ENCODE peak calls at places on chromosomes 7 and 10, in nine cellular contexts. One of them, this sample, is unnamed.

GRCh38 chr7:147756290-147756689 is 834.3 kb upstream of the C7orf33 start:
- DNase-seq in psoas muscle: no peak
- DNase-seq in ovary: no peak
- DNase-seq in SJSA1: no peak
- DNase-seq in SK-N-MC: no peak
- DNase-seq in CD8-positive, alpha-beta T cell: no peak
- DNase-seq in thyroid gland: no peak
- DNase-seq in CD4-positive, CD25-positive, alpha-beta regulatory T cell: no peak
- DNase-seq in heart left ventricle: no peak
- DNase-seq in this sample: no peak

GRCh38 chr10:104061196-104061595 is 24.5 kb downstream of the COL17A1 start:
- DNase-seq in psoas muscle: no peak
- DNase-seq in ovary: no peak
- DNase-seq in SJSA1: no peak
- DNase-seq in SK-N-MC: no peak
- DNase-seq in CD8-positive, alpha-beta T cell: no peak
- DNase-seq in thyroid gland: no peak
- DNase-seq in CD4-positive, CD25-positive, alpha-beta regulatory T cell: no peak
- DNase-seq in heart left ventricle: no peak
- DNase-seq in this sample: no peak

GRCh38 chr7:74256446-74257408 is 2.5 kb upstream of the RFC2 start:
- DNase-seq in psoas muscle: no peak
- DNase-seq in ovary: no peak
- DNase-seq in SJSA1: peak
- DNase-seq in SK-N-MC: no peak
- DNase-seq in CD8-positive, alpha-beta T cell: no peak
- DNase-seq in thyroid gland: no peak
- DNase-seq in CD4-positive, CD25-positive, alpha-beta regulatory T cell: no peak
- DNase-seq in heart left ventricle: peak
- DNase-seq in this sample: no peak

GRCh38 chr10:86936661-86937501 is 20.5 kb downstream of the MMRN2 start:
- DNase-seq in psoas muscle: no peak
- DNase-seq in ovary: no peak
- DNase-seq in SJSA1: peak
- DNase-seq in SK-N-MC: no peak
- DNase-seq in CD8-positive, alpha-beta T cell: no peak
- DNase-seq in thyroid gland: no peak
- DNase-seq in CD4-positive, CD25-positive, alpha-beta regulatory T cell: no peak
- DNase-seq in heart left ventricle: no peak
- DNase-seq in this sample: no peak

GRCh38 chr10:17562572-17562971 is 54.6 kb downstream of the HACD1 start:
- DNase-seq in psoas muscle: no peak
- DNase-seq in ovary: no peak
- DNase-seq in SJSA1: no peak
- DNase-seq in SK-N-MC: no peak
- DNase-seq in CD8-positive, alpha-beta T cell: no peak
- DNase-seq in thyroid gland: no peak
- DNase-seq in CD4-positive, CD25-positive, alpha-beta regulatory T cell: no peak
- DNase-seq in heart left ventricle: no peak
- DNase-seq in this sample: no peak

GRCh38 chr10:68406111-68406814 is 814 bp downstream of the RUFY2 start:
- DNase-seq in psoas muscle: peak
- DNase-seq in ovary: no peak
- DNase-seq in SJSA1: peak
- DNase-seq in SK-N-MC: no peak
- DNase-seq in CD8-positive, alpha-beta T cell: no peak
- DNase-seq in thyroid gland: peak
- DNase-seq in CD4-positive, CD25-positive, alpha-beta regulatory T cell: peak
- DNase-seq in heart left ventricle: peak
- DNase-seq in this sample: peak

GRCh38 chr10:66629976-66630375 is 295.9 kb upstream of the LRRTM3 start:
- DNase-seq in psoas muscle: no peak
- DNase-seq in ovary: no peak
- DNase-seq in SJSA1: no peak
- DNase-seq in SK-N-MC: no peak
- DNase-seq in CD8-positive, alpha-beta T cell: no peak
- DNase-seq in thyroid gland: no peak
- DNase-seq in CD4-positive, CD25-positive, alpha-beta regulatory T cell: no peak
- DNase-seq in heart left ventricle: no peak
- DNase-seq in this sample: no peak

GRCh38 chr10:66025186-66025585 is 900.6 kb upstream of the LRRTM3 start:
- DNase-seq in psoas muscle: no peak
- DNase-seq in ovary: no peak
- DNase-seq in SJSA1: no peak
- DNase-seq in SK-N-MC: no peak
- DNase-seq in CD8-positive, alpha-beta T cell: no peak
- DNase-seq in thyroid gland: no peak
- DNase-seq in CD4-positive, CD25-positive, alpha-beta regulatory T cell: no peak
- DNase-seq in heart left ventricle: no peak
- DNase-seq in this sample: no peak

GRCh38 chr7:106736508-106737201 is 75.7 kb upstream of the CCDC71L start:
- DNase-seq in psoas muscle: no peak
- DNase-seq in ovary: no peak
- DNase-seq in SJSA1: peak
- DNase-seq in SK-N-MC: no peak
- DNase-seq in CD8-positive, alpha-beta T cell: no peak
- DNase-seq in thyroid gland: peak
- DNase-seq in CD4-positive, CD25-positive, alpha-beta regulatory T cell: peak
- DNase-seq in heart left ventricle: no peak
- DNase-seq in this sample: peak

GRCh38 chr7:157757776-157758467 is 421.1 kb downstream of the DNAJB6 start:
- DNase-seq in psoas muscle: no peak
- DNase-seq in ovary: no peak
- DNase-seq in SJSA1: no peak
- DNase-seq in SK-N-MC: no peak
- DNase-seq in CD8-positive, alpha-beta T cell: no peak
- DNase-seq in thyroid gland: no peak
- DNase-seq in CD4-positive, CD25-positive, alpha-beta regulatory T cell: no peak
- DNase-seq in heart left ventricle: no peak
- DNase-seq in this sample: no peak

GRCh38 chr7:47310020-47310419 is 271.9 kb downstream of the TNS3 start:
- DNase-seq in psoas muscle: no peak
- DNase-seq in ovary: no peak
- DNase-seq in SJSA1: no peak
- DNase-seq in SK-N-MC: no peak
- DNase-seq in CD8-positive, alpha-beta T cell: no peak
- DNase-seq in thyroid gland: peak
- DNase-seq in CD4-positive, CD25-positive, alpha-beta regulatory T cell: no peak
- DNase-seq in heart left ventricle: no peak
- DNase-seq in this sample: no peak

GRCh38 chr7:48298779-48299178 is 127.5 kb downstream of the ABCA13 start:
- DNase-seq in psoas muscle: no peak
- DNase-seq in ovary: no peak
- DNase-seq in SJSA1: peak
- DNase-seq in SK-N-MC: no peak
- DNase-seq in CD8-positive, alpha-beta T cell: no peak
- DNase-seq in thyroid gland: no peak
- DNase-seq in CD4-positive, CD25-positive, alpha-beta regulatory T cell: peak
- DNase-seq in heart left ventricle: no peak
- DNase-seq in this sample: no peak

GRCh38 chr7:74481458-74482324 is 28.0 kb downstream of the GTF2IRD1 start:
- DNase-seq in psoas muscle: no peak
- DNase-seq in ovary: no peak
- DNase-seq in SJSA1: no peak
- DNase-seq in SK-N-MC: no peak
- DNase-seq in CD8-positive, alpha-beta T cell: no peak
- DNase-seq in thyroid gland: no peak
- DNase-seq in CD4-positive, CD25-positive, alpha-beta regulatory T cell: no peak
- DNase-seq in heart left ventricle: no peak
- DNase-seq in this sample: no peak

GRCh38 chr7:143381427-143382125 is 431 bp downstream of the ZYX start:
- DNase-seq in psoas muscle: peak
- DNase-seq in ovary: peak
- DNase-seq in SJSA1: peak
- DNase-seq in SK-N-MC: no peak
- DNase-seq in CD8-positive, alpha-beta T cell: no peak
- DNase-seq in thyroid gland: peak
- DNase-seq in CD4-positive, CD25-positive, alpha-beta regulatory T cell: peak
- DNase-seq in heart left ventricle: peak
- DNase-seq in this sample: peak

GRCh38 chr7:111292026-111292430 is 201.1 kb downstream of the LRRN3 start:
- DNase-seq in psoas muscle: no peak
- DNase-seq in ovary: no peak
- DNase-seq in SJSA1: no peak
- DNase-seq in SK-N-MC: no peak
- DNase-seq in CD8-positive, alpha-beta T cell: no peak
- DNase-seq in thyroid gland: no peak
- DNase-seq in CD4-positive, CD25-positive, alpha-beta regulatory T cell: no peak
- DNase-seq in heart left ventricle: no peak
- DNase-seq in this sample: no peak

GRCh38 chr10:99370993-99371392 is 41.8 kb downstream of the CNNM1 start:
- DNase-seq in psoas muscle: no peak
- DNase-seq in ovary: no peak
- DNase-seq in SJSA1: peak
- DNase-seq in SK-N-MC: no peak
- DNase-seq in CD8-positive, alpha-beta T cell: no peak
- DNase-seq in thyroid gland: no peak
- DNase-seq in CD4-positive, CD25-positive, alpha-beta regulatory T cell: peak
- DNase-seq in heart left ventricle: no peak
- DNase-seq in this sample: no peak

GRCh38 chr10:126734957-126735356 is 64.5 kb upstream of the C10orf90 start:
- DNase-seq in psoas muscle: no peak
- DNase-seq in ovary: no peak
- DNase-seq in SJSA1: no peak
- DNase-seq in SK-N-MC: no peak
- DNase-seq in CD8-positive, alpha-beta T cell: no peak
- DNase-seq in thyroid gland: peak
- DNase-seq in CD4-positive, CD25-positive, alpha-beta regulatory T cell: no peak
- DNase-seq in heart left ventricle: no peak
- DNase-seq in this sample: no peak

GRCh38 chr10:47418966-47419365 is 34.9 kb upstream of the ZNF488 start:
- DNase-seq in psoas muscle: no peak
- DNase-seq in ovary: no peak
- DNase-seq in SJSA1: no peak
- DNase-seq in SK-N-MC: no peak
- DNase-seq in CD8-positive, alpha-beta T cell: no peak
- DNase-seq in thyroid gland: no peak
- DNase-seq in CD4-positive, CD25-positive, alpha-beta regulatory T cell: no peak
- DNase-seq in heart left ventricle: no peak
- DNase-seq in this sample: no peak

GRCh38 chr7:122518488-122518887 is 180.4 kb downstream of the RNF133 start:
- DNase-seq in psoas muscle: no peak
- DNase-seq in ovary: no peak
- DNase-seq in SJSA1: no peak
- DNase-seq in SK-N-MC: no peak
- DNase-seq in CD8-positive, alpha-beta T cell: no peak
- DNase-seq in thyroid gland: no peak
- DNase-seq in CD4-positive, CD25-positive, alpha-beta regulatory T cell: no peak
- DNase-seq in heart left ventricle: no peak
- DNase-seq in this sample: no peak
- H3K27ac ChIP-seq in psoas muscle: no peak
- H3K27ac ChIP-seq in ovary: no peak
- H3K27ac ChIP-seq in SJSA1: no peak
- H3K27ac ChIP-seq in SK-N-MC: peak
- H3K27ac ChIP-seq in CD8-positive, alpha-beta T cell: no peak
- H3K27ac ChIP-seq in thyroid gland: no peak
- H3K27ac ChIP-seq in CD4-positive, CD25-positive, alpha-beta regulatory T cell: no peak
- H3K27ac ChIP-seq in heart left ventricle: no peak
- H3K27ac ChIP-seq in this sample: no peak

DNA sequence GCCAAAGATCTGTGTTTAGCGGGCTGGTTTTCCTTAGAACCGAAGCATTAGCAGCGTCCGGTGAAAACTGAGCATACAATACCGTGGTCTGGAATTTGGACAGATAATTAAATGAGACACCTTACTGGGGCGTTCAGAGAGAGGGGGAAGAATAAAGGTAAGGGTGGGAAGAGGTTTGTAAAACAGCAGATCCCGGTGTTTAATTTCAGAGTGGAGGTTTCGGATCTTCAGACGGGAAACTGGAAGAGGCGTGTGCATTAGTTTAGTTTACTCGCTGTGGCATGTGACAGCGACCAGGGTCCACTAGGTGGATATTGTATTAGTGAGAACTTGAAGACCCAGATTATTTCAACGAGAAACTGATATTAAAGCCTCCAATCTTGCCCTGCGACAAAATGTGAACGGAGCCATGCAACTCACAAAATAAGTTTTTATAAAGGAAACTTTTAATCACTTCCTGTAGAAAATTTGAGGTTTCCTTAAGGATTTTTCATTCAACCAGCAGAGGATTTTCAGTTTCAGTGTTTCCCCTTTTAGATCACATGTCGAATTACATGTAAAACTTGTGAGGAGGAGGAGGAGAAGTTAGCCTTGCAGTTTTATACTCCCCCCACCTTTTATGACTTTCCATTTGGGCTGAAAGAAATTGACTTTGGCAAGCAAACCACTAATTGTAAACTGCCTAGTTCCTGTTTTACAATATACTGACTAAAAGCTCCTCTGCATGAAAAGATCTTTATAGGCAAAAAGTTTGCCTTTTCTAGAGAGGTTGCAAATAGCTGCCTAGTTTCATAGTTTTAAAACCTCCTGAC is 2.8 kb downstream of the BAMBI start:
- DNase-seq in psoas muscle: no peak
- DNase-seq in ovary: no peak
- DNase-seq in SJSA1: peak
- DNase-seq in SK-N-MC: no peak
- DNase-seq in CD8-positive, alpha-beta T cell: no peak
- DNase-seq in thyroid gland: no peak
- DNase-seq in CD4-positive, CD25-positive, alpha-beta regulatory T cell: no peak
- DNase-seq in heart left ventricle: no peak
- DNase-seq in this sample: no peak
- H3K27ac ChIP-seq in psoas muscle: no peak
- H3K27ac ChIP-seq in ovary: no peak
- H3K27ac ChIP-seq in SJSA1: peak
- H3K27ac ChIP-seq in SK-N-MC: no peak
- H3K27ac ChIP-seq in CD8-positive, alpha-beta T cell: no peak
- H3K27ac ChIP-seq in thyroid gland: no peak
- H3K27ac ChIP-seq in CD4-positive, CD25-positive, alpha-beta regulatory T cell: no peak
- H3K27ac ChIP-seq in heart left ventricle: peak
- H3K27ac ChIP-seq in this sample: peak

DNA sequence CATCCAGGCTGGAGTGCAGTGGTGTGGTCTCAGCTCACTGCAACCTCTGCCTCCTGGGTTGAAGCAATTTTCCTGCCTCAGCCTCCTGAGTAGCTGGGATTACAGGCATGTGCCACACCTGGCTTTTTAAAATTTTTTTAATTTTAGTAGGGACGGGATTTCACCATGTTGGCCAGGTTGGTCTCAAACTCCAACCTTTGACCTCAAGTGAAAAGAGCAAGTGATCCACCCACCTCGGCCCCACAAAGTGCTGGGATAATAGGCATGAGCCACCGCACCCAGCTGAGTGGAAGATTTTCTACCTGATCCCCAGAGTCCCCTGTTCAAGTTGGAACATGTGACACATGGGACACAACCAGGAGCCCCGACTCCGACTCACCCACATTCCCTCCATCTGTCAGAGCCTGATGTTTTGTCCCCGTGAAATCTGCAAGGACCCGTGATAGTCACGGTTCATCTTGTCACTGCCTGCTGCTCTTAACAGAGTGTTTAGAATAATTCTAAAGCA is 104.5 kb downstream of the SMURF1 start:
- DNase-seq in psoas muscle: no peak
- DNase-seq in ovary: no peak
- DNase-seq in SJSA1: no peak
- DNase-seq in SK-N-MC: no peak
- DNase-seq in CD8-positive, alpha-beta T cell: no peak
- DNase-seq in thyroid gland: no peak
- DNase-seq in CD4-positive, CD25-positive, alpha-beta regulatory T cell: no peak
- DNase-seq in heart left ventricle: no peak
- DNase-seq in this sample: no peak
- H3K27ac ChIP-seq in psoas muscle: no peak
- H3K27ac ChIP-seq in ovary: no peak
- H3K27ac ChIP-seq in SJSA1: no peak
- H3K27ac ChIP-seq in SK-N-MC: no peak
- H3K27ac ChIP-seq in CD8-positive, alpha-beta T cell: no peak
- H3K27ac ChIP-seq in thyroid gland: no peak
- H3K27ac ChIP-seq in CD4-positive, CD25-positive, alpha-beta regulatory T cell: no peak
- H3K27ac ChIP-seq in heart left ventricle: no peak
- H3K27ac ChIP-seq in this sample: no peak

GRCh38 chr10:79273603-79274002 is 73.7 kb upstream of the PPIF start:
- DNase-seq in psoas muscle: peak
- DNase-seq in ovary: peak
- DNase-seq in SJSA1: no peak
- DNase-seq in SK-N-MC: no peak
- DNase-seq in CD8-positive, alpha-beta T cell: no peak
- DNase-seq in thyroid gland: no peak
- DNase-seq in CD4-positive, CD25-positive, alpha-beta regulatory T cell: no peak
- DNase-seq in heart left ventricle: peak
- DNase-seq in this sample: no peak
- H3K27ac ChIP-seq in psoas muscle: peak
- H3K27ac ChIP-seq in ovary: peak
- H3K27ac ChIP-seq in SJSA1: no peak
- H3K27ac ChIP-seq in SK-N-MC: no peak
- H3K27ac ChIP-seq in CD8-positive, alpha-beta T cell: no peak
- H3K27ac ChIP-seq in thyroid gland: no peak
- H3K27ac ChIP-seq in CD4-positive, CD25-positive, alpha-beta regulatory T cell: no peak
- H3K27ac ChIP-seq in heart left ventricle: peak
- H3K27ac ChIP-seq in this sample: peak

This sample was measured in lung.